ENCODE peak calls at places on chromosomes 2 and 18, in six cellular contexts. G is activated effector memory CD4-positive, alpha-beta T cell treated with anti-CD3 and anti-CD28 coated beads, Interleukin-2, amount 50 U/mL, for 16 hours; K is spleen; X is HTR-8/SVneo; E is neural progenitor cell; U is IMR-90. B is an unnamed sample.

GRCh38 chr2:69770193-69770702 is 28.3 kb downstream of the ANXA4 start:
- DNase-seq in G (no peak), K (no peak), X (peak), E (no peak), U (peak), B (no peak)

GRCh38 chr2:30200875-30201274 is 30.5 kb upstream of the LBH start:
- DNase-seq in G (no peak), K (no peak), X (no peak), E (no peak), U (no peak), B (no peak)

GRCh38 chr2:67649331-67650071 is 252.4 kb downstream of the ETAA1 start:
- DNase-seq in G (no peak), K (no peak), X (peak), E (no peak), U (peak), B (no peak)

GRCh38 chr2:86806059-86806857 is 15.5 kb upstream of the CD8A start:
- DNase-seq in G (no peak), K (no peak), X (no peak), E (no peak), U (no peak), B (no peak)

GRCh38 chr18:22559414-22560282 is 141.9 kb upstream of the CTAGE1 start:
- DNase-seq in G (no peak), K (peak), X (peak), E (peak), U (peak), B (no peak)

GRCh38 chr2:186716004-186716403 is 22.1 kb downstream of the FAM171B start:
- DNase-seq in G (no peak), K (no peak), X (no peak), E (no peak), U (no peak), B (no peak)

GRCh38 chr2:174337337-174338154 is 2.8 kb downstream of the SP9 start:
- DNase-seq in G (peak), K (peak), X (no peak), E (peak), U (no peak), B (no peak)

GRCh38 chr2:230823264-230823964 is 41.3 kb upstream of the ITM2C start:
- DNase-seq in G (no peak), K (no peak), X (no peak), E (no peak), U (no peak), B (no peak)

GRCh38 chr18:55001625-55002024 is 42.4 kb upstream of the CCDC68 start:
- DNase-seq in G (no peak), K (no peak), X (no peak), E (no peak), U (no peak), B (no peak)

GRCh38 chr2:177464549-177464948 is 72.0 kb downstream of the AGPS start:
- DNase-seq in G (no peak), K (no peak), X (no peak), E (no peak), U (peak), B (no peak)

GRCh38 chr18:41922171-41922570 is 32.9 kb upstream of the PIK3C3 start:
- DNase-seq in G (no peak), K (no peak), X (no peak), E (peak), U (no peak), B (no peak)

GRCh38 chr2:162317910-162318279 is 589 bp downstream of the IFIH1 start:
- DNase-seq in G (peak), K (peak), X (no peak), E (no peak), U (no peak), B (peak)

GRCh38 chr2:189393440-189394111 is 47.7 kb upstream of the WDR75 start:
- DNase-seq in G (no peak), K (no peak), X (no peak), E (no peak), U (peak), B (no peak)

GRCh38 chr2:233116946-233117345 is 56.8 kb downstream of the INPP5D start:
- DNase-seq in G (peak), K (peak), X (no peak), E (no peak), U (no peak), B (no peak)

GRCh38 chr2:151289972-151290335 is 486 bp upstream of the NMI start:
- DNase-seq in G (peak), K (no peak), X (peak), E (no peak), U (peak), B (no peak)

GRCh38 chr2:135997380-135997779 is 12.0 kb upstream of the DARS1 start:
- DNase-seq in G (no peak), K (peak), X (no peak), E (peak), U (no peak), B (peak)

GRCh38 chr18:25883091-25883490 is 207.3 kb downstream of the SS18 start:
- DNase-seq in G (no peak), K (no peak), X (no peak), E (no peak), U (no peak), B (no peak)

GRCh38 chr2:213246665-213247281 is 37.5 kb upstream of the SPAG16 start:
- DNase-seq in G (peak), K (no peak), X (peak), E (peak), U (peak), B (peak)

GRCh38 chr2:64295326-64296149 is 151.3 kb upstream of the PELI1 start:
- DNase-seq in G (no peak), K (no peak), X (no peak), E (no peak), U (no peak), B (no peak)

GRCh38 chr18:24271381-24272331 is 126.0 kb downstream of the OSBPL1A start:
- DNase-seq in G (no peak), K (peak), X (peak), E (peak), U (peak), B (peak)

GRCh38 chr2:219402665-219403515 is 15.2 kb upstream of the DNPEP start:
- DNase-seq in G (peak), K (no peak), X (peak), E (peak), U (peak), B (peak)

GRCh38 chr2:149363953-149364352 is 33.6 kb downstream of the LYPD6 start:
- DNase-seq in G (no peak), K (no peak), X (no peak), E (peak), U (no peak), B (no peak)

GRCh38 chr2:205509655-205510054 is 172.6 kb upstream of the NRP2 start:
- DNase-seq in G (no peak), K (no peak), X (no peak), E (no peak), U (no peak), B (no peak)

GRCh38 chr2:85273732-85274731 is 53.8 kb downstream of the TGOLN2 start:
- DNase-seq in G (no peak), K (no peak), X (peak), E (no peak), U (peak), B (no peak)

GRCh38 chr2:10675126-10675525 is 14.6 kb downstream of the NOL10 start:
- DNase-seq in G (no peak), K (no peak), X (no peak), E (no peak), U (no peak), B (no peak)

GRCh38 chr2:75896779-75897366 is 186.2 kb upstream of the GCFC2 start:
- DNase-seq in G (no peak), K (no peak), X (peak), E (peak), U (no peak), B (no peak)

GRCh38 chr2:23091019-23091418 is 294.0 kb upstream of the KLHL29 start:
- DNase-seq in G (no peak), K (no peak), X (no peak), E (no peak), U (no peak), B (no peak)

GRCh38 chr2:37837576-37838335 is 87.3 kb upstream of the RMDN2 start:
- DNase-seq in G (no peak), K (no peak), X (no peak), E (peak), U (peak), B (no peak)

GRCh38 chr2:54556659-54557121 is 100.6 kb downstream of the SPTBN1 start:
- DNase-seq in G (no peak), K (no peak), X (peak), E (no peak), U (peak), B (no peak)

GRCh38 chr2:95323347-95324155 is 26.4 kb downstream of the KCNIP3 start:
- DNase-seq in G (no peak), K (no peak), X (peak), E (peak), U (no peak), B (no peak)

GRCh38 chr2:172083725-172084483 is 1.4 kb upstream of the DLX1 start:
- DNase-seq in G (no peak), K (no peak), X (peak), E (peak), U (no peak), B (no peak)

GRCh38 chr2:120175000-120175581 is 48.1 kb downstream of the TMEM185B start:
- DNase-seq in G (no peak), K (no peak), X (peak), E (peak), U (peak), B (no peak)

GRCh38 chr2:29326926-29327325 is 211.7 kb downstream of the CLIP4 start:
- DNase-seq in G (no peak), K (no peak), X (no peak), E (no peak), U (no peak), B (no peak)

GRCh38 chr2:2639251-2640139 is 308.4 kb upstream of the MYT1L start:
- DNase-seq in G (no peak), K (no peak), X (no peak), E (no peak), U (no peak), B (no peak)

GRCh38 chr2:38439226-38439612 is 62.1 kb upstream of the ATL2 start:
- DNase-seq in G (no peak), K (no peak), X (no peak), E (no peak), U (no peak), B (no peak)

B was measured in stimulated activated naive B cell treated with anti-CD40 and anti-IgM and Interleukin-4, amounts not matched to agents 10 μg/mL and 1 μg/mL and 100 μg/mL, for 72 hours.